ENCODE peak calls at places on chromosomes 4 and X, in five cellular contexts. One of them, this sample, is unnamed.

GRCh38 chrX:13693341-13693871 is 4.5 kb downstream of the RAB9A start:
- DNase-seq in colonic mucosa: no peak
- DNase-seq in anterior cingulate cortex: no peak
- DNase-seq in stimulated activated CD8-positive, alpha-beta memory T cell treated with anti-CD3 and anti-CD28 coated beads, Interleukin-4, amount 100 ng/mL, for 24 hours: no peak
- DNase-seq in fibroblast of mammary gland: no peak
- DNase-seq in this sample: no peak

GRCh38 chr4:8242782-8243556 is 26.6 kb upstream of the HTRA3 start:
- DNase-seq in colonic mucosa: no peak
- DNase-seq in anterior cingulate cortex: no peak
- DNase-seq in stimulated activated CD8-positive, alpha-beta memory T cell treated with anti-CD3 and anti-CD28 coated beads, Interleukin-4, amount 100 ng/mL, for 24 hours: no peak
- DNase-seq in fibroblast of mammary gland: no peak
- DNase-seq in this sample: no peak

GRCh38 chr4:4267981-4268380 is 20.0 kb upstream of the TMEM128 start:
- DNase-seq in colonic mucosa: no peak
- DNase-seq in anterior cingulate cortex: no peak
- DNase-seq in stimulated activated CD8-positive, alpha-beta memory T cell treated with anti-CD3 and anti-CD28 coated beads, Interleukin-4, amount 100 ng/mL, for 24 hours: no peak
- DNase-seq in fibroblast of mammary gland: no peak
- DNase-seq in this sample: no peak

GRCh38 chr4:183268556-183268955 is 51.5 kb downstream of the CLDN22 start:
- DNase-seq in colonic mucosa: no peak
- DNase-seq in anterior cingulate cortex: no peak
- DNase-seq in stimulated activated CD8-positive, alpha-beta memory T cell treated with anti-CD3 and anti-CD28 coated beads, Interleukin-4, amount 100 ng/mL, for 24 hours: no peak
- DNase-seq in fibroblast of mammary gland: no peak
- DNase-seq in this sample: no peak

GRCh38 chrX:87727615-87728014 is 210.0 kb downstream of the KLHL4 start:
- DNase-seq in colonic mucosa: no peak
- DNase-seq in anterior cingulate cortex: no peak
- DNase-seq in stimulated activated CD8-positive, alpha-beta memory T cell treated with anti-CD3 and anti-CD28 coated beads, Interleukin-4, amount 100 ng/mL, for 24 hours: no peak
- DNase-seq in fibroblast of mammary gland: no peak
- DNase-seq in this sample: no peak

GRCh38 chr4:74675673-74676279 is 118.5 kb downstream of the BTC start:
- DNase-seq in colonic mucosa: peak; percentile 58
- DNase-seq in anterior cingulate cortex: no peak
- DNase-seq in stimulated activated CD8-positive, alpha-beta memory T cell treated with anti-CD3 and anti-CD28 coated beads, Interleukin-4, amount 100 ng/mL, for 24 hours: no peak
- DNase-seq in fibroblast of mammary gland: peak; percentile 87
- DNase-seq in this sample: no peak

GRCh38 chrX:27966955-27967354 is 14.3 kb downstream of the DCAF8L1 start:
- DNase-seq in colonic mucosa: peak; percentile 64
- DNase-seq in anterior cingulate cortex: no peak
- DNase-seq in stimulated activated CD8-positive, alpha-beta memory T cell treated with anti-CD3 and anti-CD28 coated beads, Interleukin-4, amount 100 ng/mL, for 24 hours: no peak
- DNase-seq in fibroblast of mammary gland: peak; percentile 39
- DNase-seq in this sample: peak; percentile 22

GRCh38 chrX:46144566-46144965 is 400.7 kb downstream of the ZNF674 start:
- DNase-seq in colonic mucosa: no peak
- DNase-seq in anterior cingulate cortex: no peak
- DNase-seq in stimulated activated CD8-positive, alpha-beta memory T cell treated with anti-CD3 and anti-CD28 coated beads, Interleukin-4, amount 100 ng/mL, for 24 hours: no peak
- DNase-seq in fibroblast of mammary gland: no peak
- DNase-seq in this sample: no peak

GRCh38 chr4:139416073-139416673 is 37.7 kb upstream of the RAB33B start:
- DNase-seq in colonic mucosa: no peak
- DNase-seq in anterior cingulate cortex: no peak
- DNase-seq in stimulated activated CD8-positive, alpha-beta memory T cell treated with anti-CD3 and anti-CD28 coated beads, Interleukin-4, amount 100 ng/mL, for 24 hours: no peak
- DNase-seq in fibroblast of mammary gland: peak; percentile 67
- DNase-seq in this sample: no peak

GRCh38 chrX:121254336-121254735 is 206.9 kb downstream of the GLUD2 start:
- DNase-seq in colonic mucosa: no peak
- DNase-seq in anterior cingulate cortex: no peak
- DNase-seq in stimulated activated CD8-positive, alpha-beta memory T cell treated with anti-CD3 and anti-CD28 coated beads, Interleukin-4, amount 100 ng/mL, for 24 hours: no peak
- DNase-seq in fibroblast of mammary gland: peak; percentile 15
- DNase-seq in this sample: no peak

GRCh38 chr4:140754918-140755810 is 1.0 kb downstream of the TBC1D9 start:
- DNase-seq in colonic mucosa: peak; percentile 43
- DNase-seq in anterior cingulate cortex: no peak
- DNase-seq in stimulated activated CD8-positive, alpha-beta memory T cell treated with anti-CD3 and anti-CD28 coated beads, Interleukin-4, amount 100 ng/mL, for 24 hours: no peak
- DNase-seq in fibroblast of mammary gland: no peak
- DNase-seq in this sample: no peak

GRCh38 chr4:3718462-3718861 is 47.7 kb upstream of the ADRA2C start:
- DNase-seq in colonic mucosa: no peak
- DNase-seq in anterior cingulate cortex: no peak
- DNase-seq in stimulated activated CD8-positive, alpha-beta memory T cell treated with anti-CD3 and anti-CD28 coated beads, Interleukin-4, amount 100 ng/mL, for 24 hours: no peak
- DNase-seq in fibroblast of mammary gland: no peak
- DNase-seq in this sample: no peak

GRCh38 chr4:153274967-153275366 is 69.5 kb upstream of the MND1 start:
- DNase-seq in colonic mucosa: no peak
- DNase-seq in anterior cingulate cortex: no peak
- DNase-seq in stimulated activated CD8-positive, alpha-beta memory T cell treated with anti-CD3 and anti-CD28 coated beads, Interleukin-4, amount 100 ng/mL, for 24 hours: no peak
- DNase-seq in fibroblast of mammary gland: no peak
- DNase-seq in this sample: no peak

GRCh38 chr4:16120720-16121119 is 36.9 kb upstream of the PROM1 start:
- DNase-seq in colonic mucosa: peak; percentile 13
- DNase-seq in anterior cingulate cortex: no peak
- DNase-seq in stimulated activated CD8-positive, alpha-beta memory T cell treated with anti-CD3 and anti-CD28 coated beads, Interleukin-4, amount 100 ng/mL, for 24 hours: no peak
- DNase-seq in fibroblast of mammary gland: peak; percentile 2
- DNase-seq in this sample: no peak

GRCh38 chr4:3481113-3481531 is 18.0 kb downstream of the DOK7 start:
- DNase-seq in colonic mucosa: no peak
- DNase-seq in anterior cingulate cortex: no peak
- DNase-seq in stimulated activated CD8-positive, alpha-beta memory T cell treated with anti-CD3 and anti-CD28 coated beads, Interleukin-4, amount 100 ng/mL, for 24 hours: no peak
- DNase-seq in fibroblast of mammary gland: no peak
- DNase-seq in this sample: no peak

GRCh38 chr4:121990489-121990888 is 38.6 kb upstream of the TRPC3 start:
- DNase-seq in colonic mucosa: no peak
- DNase-seq in anterior cingulate cortex: no peak
- DNase-seq in stimulated activated CD8-positive, alpha-beta memory T cell treated with anti-CD3 and anti-CD28 coated beads, Interleukin-4, amount 100 ng/mL, for 24 hours: no peak
- DNase-seq in fibroblast of mammary gland: no peak
- DNase-seq in this sample: no peak

GRCh38 chr4:88291003-88291402 is 6.6 kb upstream of the PPM1K start:
- DNase-seq in colonic mucosa: no peak
- DNase-seq in anterior cingulate cortex: no peak
- DNase-seq in stimulated activated CD8-positive, alpha-beta memory T cell treated with anti-CD3 and anti-CD28 coated beads, Interleukin-4, amount 100 ng/mL, for 24 hours: no peak
- DNase-seq in fibroblast of mammary gland: peak; percentile 50
- DNase-seq in this sample: no peak

GRCh38 chr4:7980036-7980435 is 40.4 kb upstream of the AFAP1 start:
- DNase-seq in colonic mucosa: no peak
- DNase-seq in anterior cingulate cortex: no peak
- DNase-seq in stimulated activated CD8-positive, alpha-beta memory T cell treated with anti-CD3 and anti-CD28 coated beads, Interleukin-4, amount 100 ng/mL, for 24 hours: no peak
- DNase-seq in fibroblast of mammary gland: no peak
- DNase-seq in this sample: no peak

This sample was measured in transverse colon.